ENCODE peak calls at places on chromosomes 12 and 14, in ten cellular contexts. C is keratinocyte; I is fibroblast of lung; Z is prostate gland; N is CD8-positive, alpha-beta T cell; P is body of pancreas; O is sigmoid colon; J is Panc1; F is HCT116; M is PC-3. S is an unnamed sample.

GRCh38 chr12:13692332-13692731 is 289.1 kb downstream of the GRIN2B start:
- DNase-seq in C (no peak), I (no peak), Z (no peak), N (no peak), P (no peak), O (no peak), J (no peak), F (no peak), M (no peak), S (no peak)

GRCh38 chr14:38120109-38120508 is 87.6 kb upstream of the SSTR1 start:
- DNase-seq in C (no peak), I (no peak), Z (no peak), N (no peak), P (no peak), O (no peak), J (no peak), F (no peak), M (no peak), S (no peak)

GRCh38 chr12:52722680-52723079 is 19.4 kb upstream of the KRT77 start:
- DNase-seq in C (no peak), I (no peak), Z (no peak), N (no peak), P (no peak), O (no peak), J (no peak), F (no peak), M (no peak), S (no peak)

GRCh38 chr14:69087061-69087461 is 65.9 kb downstream of the DCAF5 start:
- DNase-seq in C (no peak), I (peak; percentile 31), Z (peak; percentile 61), N (no peak), P (no peak), O (no peak), J (no peak), F (no peak), M (no peak), S (peak; percentile 54)

GRCh38 chr14:66043921-66044320 is 442.2 kb upstream of the CCDC196 start:
- DNase-seq in C (no peak), I (no peak), Z (no peak), N (no peak), P (no peak), O (no peak), J (no peak), F (no peak), M (no peak), S (no peak)

GRCh38 chr12:46267618-46268348 is 1.1 kb downstream of the SLC38A1 start:
- DNase-seq in C (no peak), I (peak; percentile 22), Z (peak; percentile 11), N (peak; percentile 33), P (peak; percentile 9), O (no peak), J (no peak), F (no peak), M (peak; percentile 36), S (peak; percentile 29)

GRCh38 chr12:54593716-54594115 is 5.3 kb upstream of the PPP1R1A start:
- DNase-seq in C (no peak), I (no peak), Z (no peak), N (no peak), P (no peak), O (no peak), J (no peak), F (no peak), M (no peak), S (no peak)

GRCh38 chr12:47547077-47547476 is 158.8 kb downstream of the RPAP3 start:
- DNase-seq in C (no peak), I (peak; percentile 49), Z (no peak), N (no peak), P (no peak), O (no peak), J (no peak), F (no peak), M (peak; percentile 70), S (no peak)

GRCh38 chr12:26428420-26428819 is 233.0 kb downstream of the SSPN start:
- DNase-seq in C (no peak), I (no peak), Z (no peak), N (no peak), P (no peak), O (no peak), J (no peak), F (no peak), M (no peak), S (no peak)

GRCh38 chr14:98822917-98823316 is 449.1 kb downstream of the BCL11B start:
- DNase-seq in C (no peak), I (no peak), Z (no peak), N (no peak), P (no peak), O (no peak), J (no peak), F (no peak), M (no peak), S (no peak)

GRCh38 chr14:64478634-64479250 is 13.4 kb downstream of the AKAP5 start:
- DNase-seq in C (no peak), I (peak; percentile 52), Z (no peak), N (no peak), P (no peak), O (no peak), J (no peak), F (no peak), M (peak; percentile 64), S (no peak)

GRCh38 chr14:68405959-68406358 is 386.9 kb downstream of the ZFP36L1 start:
- DNase-seq in C (no peak), I (peak; percentile 18), Z (no peak), N (no peak), P (no peak), O (no peak), J (no peak), F (no peak), M (peak; percentile 58), S (no peak)

GRCh38 chr14:104131968-104132732 is 6.2 kb upstream of the KIF26A start:
- DNase-seq in C (no peak), I (no peak), Z (no peak), N (no peak), P (no peak), O (no peak), J (no peak), F (no peak), M (no peak), S (peak; percentile 1)

GRCh38 chr12:68786929-68787328 is 21.0 kb upstream of the MDM2 start:
- DNase-seq in C (no peak), I (no peak), Z (no peak), N (no peak), P (no peak), O (no peak), J (no peak), F (no peak), M (no peak), S (no peak)

GRCh38 chr12:30824311-30824710 is 69.6 kb upstream of the CAPRIN2 start:
- DNase-seq in C (no peak), I (no peak), Z (no peak), N (no peak), P (no peak), O (no peak), J (no peak), F (no peak), M (no peak), S (no peak)

GRCh38 chr12:30823764-30824163 is 69.0 kb upstream of the CAPRIN2 start:
- DNase-seq in C (no peak), I (no peak), Z (no peak), N (no peak), P (no peak), O (no peak), J (no peak), F (no peak), M (no peak), S (no peak)

GRCh38 chr12:30825341-30825740 is 70.6 kb upstream of the CAPRIN2 start:
- DNase-seq in C (no peak), I (no peak), Z (no peak), N (no peak), P (no peak), O (no peak), J (no peak), F (no peak), M (no peak), S (no peak)

GRCh38 chr12:30822385-30823139 is 67.8 kb upstream of the CAPRIN2 start:
- DNase-seq in C (no peak), I (peak; percentile 50), Z (no peak), N (peak; percentile 16), P (peak; percentile 47), O (peak; percentile 77), J (no peak), F (no peak), M (no peak), S (peak; percentile 88)

GRCh38 chr12:30823140-30823669 is 68.5 kb upstream of the CAPRIN2 start:
- DNase-seq in C (no peak), I (no peak), Z (no peak), N (peak; percentile 18), P (peak; percentile 5), O (no peak), J (no peak), F (no peak), M (no peak), S (peak; percentile 49)
- TF ChIP-seq CTCF in C (peak; percentile 44), I (no peak), Z (no peak), N (no peak), P (no peak), O (no peak), J (no peak), F (no peak), M (no peak), S (no peak)

GRCh38 chr14:73913256-73913655 is 26.6 kb downstream of the ZNF410 start:
- DNase-seq in C (no peak), I (no peak), Z (no peak), N (no peak), P (no peak), O (no peak), J (no peak), F (no peak), M (no peak), S (no peak)

DNA sequence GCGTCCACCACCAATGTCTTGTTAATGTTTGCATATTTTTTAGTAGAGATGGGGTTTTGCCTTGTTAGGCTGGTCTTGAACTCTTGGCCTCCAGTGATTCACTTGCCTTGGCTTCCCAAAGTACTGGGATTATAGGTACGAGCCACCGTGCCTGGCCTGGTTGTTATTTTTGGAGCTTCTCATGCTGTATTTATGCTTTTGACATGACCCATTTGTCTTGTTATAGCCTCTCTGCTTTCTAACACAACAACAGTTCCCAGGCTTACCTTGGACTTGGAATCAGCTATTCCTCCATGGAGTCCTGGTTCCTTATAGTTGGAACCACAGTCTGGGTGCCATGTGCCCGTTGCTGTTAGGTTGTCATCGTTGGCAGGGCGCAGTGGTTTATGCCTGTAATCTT is 29.7 kb downstream of the ZNF410 start:
- DNase-seq in C (no peak), I (no peak), Z (no peak), N (no peak), P (no peak), O (no peak), J (no peak), F (no peak), M (no peak), S (no peak)
- H3K36me3 ChIP-seq in C (peaks cover 25% of the 10 kb centered on the region), I (no peaks in the 10 kb centered on the region), Z (no peaks in the 10 kb centered on the region), N (peaks cover 13% of the 10 kb centered on the region), P (no peaks in the 10 kb centered on the region), O (peaks cover 68% of the 10 kb centered on the region), J (peaks cover 7% of the 10 kb centered on the region), F (peaks cover 21% of the 10 kb centered on the region), M (peaks cover 42% of the 10 kb centered on the region), S (peaks cover 21% of the 10 kb centered on the region)

GRCh38 chr14:72876710-72877063 is 17.2 kb downstream of the DPF3 start:
- DNase-seq in C (no peak), I (no peak), Z (no peak), N (no peak), P (no peak), O (no peak), J (no peak), F (no peak), M (no peak), S (no peak)
- TF ChIP-seq CTCF in C (no peak), I (no peak), Z (no peak), N (no peak), P (no peak), O (no peak), J (no peak), F (no peak), M (no peak), S (no peak)

GRCh38 chr14:24409956-24410355 is 11.2 kb downstream of the NYNRIN start:
- DNase-seq in C (no peak), I (no peak), Z (no peak), N (no peak), P (no peak), O (peak; percentile 61), J (no peak), F (no peak), M (no peak), S (no peak)
- H3K36me3 ChIP-seq in C (no peaks in the 10 kb centered on the region), I (no peaks in the 10 kb centered on the region), Z (no peaks in the 10 kb centered on the region), N (no peaks in the 10 kb centered on the region), P (no peaks in the 10 kb centered on the region), O (peaks cover 56% of the 10 kb centered on the region), J (no peaks in the 10 kb centered on the region), F (no peaks in the 10 kb centered on the region), M (no peaks in the 10 kb centered on the region), S (peaks cover 17% of the 10 kb centered on the region)